ENCODE peak calls at places on chromosome 1, in four cellular contexts. One of them, this sample, is unnamed.

GRCh38 chr1:155171836-155172731 is 1.0 kb downstream of the KRTCAP2 start:
- DNase-seq in brain microvascular endothelial cell: no peak
- DNase-seq in fibroblast of the aortic adventitia: no peak
- DNase-seq in epithelial cell of proximal tubule: no peak
- DNase-seq in this sample: no peak

GRCh38 chr1:24349891-24350290 is 30.7 kb downstream of the GRHL3 start:
- DNase-seq in fibroblast of the aortic adventitia: peak
- DNase-seq in brain microvascular endothelial cell: no peak
- DNase-seq in epithelial cell of proximal tubule: no peak
- DNase-seq in this sample: no peak

GRCh38 chr1:53172751-53173498 is 23.7 kb upstream of the CPT2 start:
- DNase-seq in brain microvascular endothelial cell: no peak
- DNase-seq in fibroblast of the aortic adventitia: peak
- DNase-seq in epithelial cell of proximal tubule: no peak
- DNase-seq in this sample: no peak

GRCh38 chr1:162561616-162562451 is at the start of gene UAP1:
- DNase-seq in fibroblast of the aortic adventitia: no peak
- DNase-seq in epithelial cell of proximal tubule: no peak
- DNase-seq in brain microvascular endothelial cell: no peak
- DNase-seq in this sample: no peak

GRCh38 chr1:244963231-244963826 is 99.0 kb upstream of the HNRNPU start:
- DNase-seq in fibroblast of the aortic adventitia: peak
- DNase-seq in epithelial cell of proximal tubule: no peak
- DNase-seq in brain microvascular endothelial cell: no peak
- DNase-seq in this sample: no peak

GRCh38 chr1:30870656-30871055 is 37.9 kb downstream of the SDC3 start:
- DNase-seq in brain microvascular endothelial cell: no peak
- DNase-seq in epithelial cell of proximal tubule: no peak
- DNase-seq in fibroblast of the aortic adventitia: no peak
- DNase-seq in this sample: no peak

GRCh38 chr1:50659107-50659628 is 235.9 kb upstream of the DMRTA2 start:
- DNase-seq in fibroblast of the aortic adventitia: no peak
- DNase-seq in brain microvascular endothelial cell: no peak
- DNase-seq in epithelial cell of proximal tubule: no peak
- DNase-seq in this sample: no peak

GRCh38 chr1:9449976-9450696 is 89.1 kb upstream of the SLC25A33 start:
- DNase-seq in epithelial cell of proximal tubule: no peak
- DNase-seq in brain microvascular endothelial cell: no peak
- DNase-seq in fibroblast of the aortic adventitia: no peak
- DNase-seq in this sample: no peak

GRCh38 chr1:64654519-64655341 is 90.1 kb upstream of the RAVER2 start:
- DNase-seq in epithelial cell of proximal tubule: no peak
- DNase-seq in brain microvascular endothelial cell: no peak
- DNase-seq in fibroblast of the aortic adventitia: peak
- DNase-seq in this sample: no peak

GRCh38 chr1:52567943-52568342 is 15.1 kb upstream of the TUT4 start:
- DNase-seq in brain microvascular endothelial cell: no peak
- DNase-seq in fibroblast of the aortic adventitia: peak
- DNase-seq in epithelial cell of proximal tubule: no peak
- DNase-seq in this sample: no peak

GRCh38 chr1:232463226-232463625 is 166.7 kb downstream of the SIPA1L2 start:
- DNase-seq in brain microvascular endothelial cell: no peak
- DNase-seq in epithelial cell of proximal tubule: no peak
- DNase-seq in fibroblast of the aortic adventitia: peak
- DNase-seq in this sample: no peak

GRCh38 chr1:54604572-54605370 is 18.6 kb downstream of the FAM151A start:
- DNase-seq in epithelial cell of proximal tubule: no peak
- DNase-seq in fibroblast of the aortic adventitia: no peak
- DNase-seq in brain microvascular endothelial cell: no peak
- DNase-seq in this sample: no peak

GRCh38 chr1:6501414-6501813 is 9.9 kb upstream of the PLEKHG5 start:
- DNase-seq in brain microvascular endothelial cell: no peak
- DNase-seq in fibroblast of the aortic adventitia: no peak
- DNase-seq in epithelial cell of proximal tubule: no peak
- DNase-seq in this sample: no peak

GRCh38 chr1:68321084-68321685 is 88.9 kb upstream of the WLS start:
- DNase-seq in epithelial cell of proximal tubule: no peak
- DNase-seq in fibroblast of the aortic adventitia: peak
- DNase-seq in brain microvascular endothelial cell: peak
- DNase-seq in this sample: peak

GRCh38 chr1:68322096-68322495 is 89.8 kb upstream of the WLS start:
- DNase-seq in brain microvascular endothelial cell: no peak
- DNase-seq in epithelial cell of proximal tubule: no peak
- DNase-seq in fibroblast of the aortic adventitia: no peak
- DNase-seq in this sample: no peak

GRCh38 chr1:68324316-68324715 is 92.0 kb upstream of the WLS start:
- DNase-seq in fibroblast of the aortic adventitia: no peak
- DNase-seq in brain microvascular endothelial cell: no peak
- DNase-seq in epithelial cell of proximal tubule: no peak
- DNase-seq in this sample: no peak

GRCh38 chr1:68320349-68320748 is 88.0 kb upstream of the WLS start:
- DNase-seq in epithelial cell of proximal tubule: no peak
- DNase-seq in fibroblast of the aortic adventitia: no peak
- DNase-seq in brain microvascular endothelial cell: no peak
- DNase-seq in this sample: no peak

GRCh38 chr1:68322837-68323687 is 90.7 kb upstream of the WLS start:
- DNase-seq in epithelial cell of proximal tubule: no peak
- DNase-seq in fibroblast of the aortic adventitia: peak
- DNase-seq in brain microvascular endothelial cell: no peak
- DNase-seq in this sample: no peak
- H3K4me3 ChIP-seq in epithelial cell of proximal tubule: no peak
- H3K4me3 ChIP-seq in fibroblast of the aortic adventitia: no peak
- H3K4me3 ChIP-seq in brain microvascular endothelial cell: no peak
- H3K4me3 ChIP-seq in this sample: no peak

GRCh38 chr1:4058706-4059105 is 158.6 kb upstream of the C1orf174 start:
- DNase-seq in epithelial cell of proximal tubule: no peak
- DNase-seq in fibroblast of the aortic adventitia: no peak
- DNase-seq in brain microvascular endothelial cell: no peak
- DNase-seq in this sample: no peak

GRCh38 chr1:4059270-4059669 is 159.2 kb upstream of the C1orf174 start:
- DNase-seq in brain microvascular endothelial cell: no peak
- DNase-seq in fibroblast of the aortic adventitia: no peak
- DNase-seq in epithelial cell of proximal tubule: no peak
- DNase-seq in this sample: no peak

GRCh38 chr1:4057603-4058002 is 157.5 kb upstream of the C1orf174 start:
- DNase-seq in fibroblast of the aortic adventitia: no peak
- DNase-seq in epithelial cell of proximal tubule: no peak
- DNase-seq in brain microvascular endothelial cell: no peak
- DNase-seq in this sample: no peak

GRCh38 chr1:4056989-4057388 is 156.9 kb upstream of the C1orf174 start:
- DNase-seq in fibroblast of the aortic adventitia: no peak
- DNase-seq in brain microvascular endothelial cell: no peak
- DNase-seq in epithelial cell of proximal tubule: no peak
- DNase-seq in this sample: no peak

GRCh38 chr1:4058122-4058521 is 158.1 kb upstream of the C1orf174 start:
- DNase-seq in epithelial cell of proximal tubule: no peak
- DNase-seq in brain microvascular endothelial cell: no peak
- DNase-seq in fibroblast of the aortic adventitia: no peak
- DNase-seq in this sample: no peak
- TF ChIP-seq CTCF in epithelial cell of proximal tubule: no peak
- TF ChIP-seq CTCF in brain microvascular endothelial cell: no peak
- TF ChIP-seq CTCF in fibroblast of the aortic adventitia: no peak
- TF ChIP-seq CTCF in this sample: no peak

GRCh38 chr1:16140068-16140596 is 15.7 kb downstream of the EPHA2 start:
- DNase-seq in epithelial cell of proximal tubule: no peak
- DNase-seq in brain microvascular endothelial cell: no peak
- DNase-seq in fibroblast of the aortic adventitia: no peak
- DNase-seq in this sample: no peak
- H3K4me3 ChIP-seq in epithelial cell of proximal tubule: no peak
- H3K4me3 ChIP-seq in brain microvascular endothelial cell: no peak
- H3K4me3 ChIP-seq in fibroblast of the aortic adventitia: no peak
- H3K4me3 ChIP-seq in this sample: no peak

DNA sequence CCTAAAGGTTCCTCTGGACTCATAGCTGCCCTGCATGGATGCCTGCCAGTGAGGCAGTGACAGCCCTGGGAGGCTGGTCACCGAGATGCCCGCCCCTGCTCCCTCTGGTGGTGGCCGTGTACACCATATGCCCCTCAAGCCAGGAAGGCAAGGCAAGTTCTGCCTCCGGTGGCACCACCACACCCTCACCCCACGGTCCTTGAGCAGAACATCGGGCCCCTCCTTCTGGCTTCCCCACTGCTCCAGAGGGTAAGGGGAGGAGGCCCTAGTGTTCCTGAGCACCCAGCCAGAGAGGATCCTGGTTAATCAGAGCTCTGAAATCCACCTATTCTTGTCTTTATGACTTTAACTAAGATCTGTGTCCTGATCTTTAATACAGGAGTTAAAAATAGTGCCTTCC is 1.6 kb upstream of the S100A14 start:
- DNase-seq in brain microvascular endothelial cell: no peak
- DNase-seq in fibroblast of the aortic adventitia: peak
- DNase-seq in epithelial cell of proximal tubule: no peak
- DNase-seq in this sample: no peak
- TF ChIP-seq CTCF in brain microvascular endothelial cell: no peak
- TF ChIP-seq CTCF in fibroblast of the aortic adventitia: peak
- TF ChIP-seq CTCF in epithelial cell of proximal tubule: peak
- TF ChIP-seq CTCF in this sample: no peak

This sample was measured in retinal pigment epithelial cell.